ENCODE peak calls at places on chromosomes 7 and 10, in eight cellular contexts. One of them, this sample, is unnamed.

GRCh38 chr7:38311329-38311937 is 38.0 kb upstream of the TARP start:
- DNase-seq in GM23338: peak
- DNase-seq in lower lobe of right lung: peak
- DNase-seq in A549: peak
- DNase-seq in uterus: no peak
- DNase-seq in endodermal cell: no peak
- DNase-seq in K562: peak
- DNase-seq in left ventricle myocardium inferior: peak
- DNase-seq in this sample: no peak

GRCh38 chr10:79345241-79346011 is 1.8 kb upstream of the PPIF start:
- DNase-seq in GM23338: no peak
- DNase-seq in uterus: no peak
- DNase-seq in left ventricle myocardium inferior: no peak
- DNase-seq in lower lobe of right lung: no peak
- DNase-seq in endodermal cell: no peak
- DNase-seq in A549: no peak
- DNase-seq in K562: no peak
- DNase-seq in this sample: no peak

GRCh38 chr10:122213766-122214165 is 57.3 kb upstream of the BTBD16 start:
- DNase-seq in endodermal cell: peak
- DNase-seq in lower lobe of right lung: no peak
- DNase-seq in K562: no peak
- DNase-seq in A549: no peak
- DNase-seq in uterus: no peak
- DNase-seq in left ventricle myocardium inferior: no peak
- DNase-seq in GM23338: no peak
- DNase-seq in this sample: no peak

GRCh38 chr10:484925-485661 is 204.4 kb downstream of the DIP2C start:
- DNase-seq in A549: no peak
- DNase-seq in GM23338: no peak
- DNase-seq in lower lobe of right lung: no peak
- DNase-seq in left ventricle myocardium inferior: no peak
- DNase-seq in uterus: no peak
- DNase-seq in K562: no peak
- DNase-seq in endodermal cell: peak
- DNase-seq in this sample: no peak

GRCh38 chr7:151621961-151622360 is 102.3 kb upstream of the RHEB start:
- DNase-seq in A549: no peak
- DNase-seq in left ventricle myocardium inferior: no peak
- DNase-seq in K562: no peak
- DNase-seq in GM23338: no peak
- DNase-seq in endodermal cell: no peak
- DNase-seq in lower lobe of right lung: no peak
- DNase-seq in uterus: no peak
- DNase-seq in this sample: no peak

GRCh38 chr7:50266893-50267386 is 37.6 kb upstream of the IKZF1 start:
- DNase-seq in endodermal cell: no peak
- DNase-seq in lower lobe of right lung: peak
- DNase-seq in left ventricle myocardium inferior: peak
- DNase-seq in GM23338: no peak
- DNase-seq in K562: peak
- DNase-seq in uterus: peak
- DNase-seq in A549: no peak
- DNase-seq in this sample: no peak

GRCh38 chr7:121085922-121086321 is 97.4 kb downstream of the CPED1 start:
- DNase-seq in endodermal cell: no peak
- DNase-seq in GM23338: no peak
- DNase-seq in K562: no peak
- DNase-seq in uterus: no peak
- DNase-seq in lower lobe of right lung: no peak
- DNase-seq in left ventricle myocardium inferior: no peak
- DNase-seq in A549: no peak
- DNase-seq in this sample: no peak

GRCh38 chr10:28097633-28098032 is 98.8 kb upstream of the ODAD2 start:
- DNase-seq in left ventricle myocardium inferior: no peak
- DNase-seq in lower lobe of right lung: no peak
- DNase-seq in GM23338: no peak
- DNase-seq in K562: no peak
- DNase-seq in endodermal cell: no peak
- DNase-seq in A549: no peak
- DNase-seq in uterus: no peak
- DNase-seq in this sample: no peak

GRCh38 chr7:127683776-127684681 is 32.0 kb downstream of the SND1 start:
- DNase-seq in left ventricle myocardium inferior: no peak
- DNase-seq in K562: no peak
- DNase-seq in GM23338: peak
- DNase-seq in endodermal cell: no peak
- DNase-seq in uterus: no peak
- DNase-seq in A549: no peak
- DNase-seq in lower lobe of right lung: no peak
- DNase-seq in this sample: no peak

GRCh38 chr7:24455813-24456525 is 117.3 kb upstream of the PALS2 start:
- DNase-seq in endodermal cell: no peak
- DNase-seq in uterus: no peak
- DNase-seq in A549: no peak
- DNase-seq in left ventricle myocardium inferior: no peak
- DNase-seq in K562: no peak
- DNase-seq in lower lobe of right lung: no peak
- DNase-seq in GM23338: no peak
- DNase-seq in this sample: no peak

GRCh38 chr10:102009801-102010425 is 46.1 kb downstream of the ARMH3 start:
- DNase-seq in uterus: peak
- DNase-seq in lower lobe of right lung: no peak
- DNase-seq in endodermal cell: peak
- DNase-seq in GM23338: peak
- DNase-seq in left ventricle myocardium inferior: no peak
- DNase-seq in A549: peak
- DNase-seq in K562: no peak
- DNase-seq in this sample: no peak

GRCh38 chr10:72812798-72813430 is 80.6 kb upstream of the OIT3 start:
- DNase-seq in endodermal cell: no peak
- DNase-seq in left ventricle myocardium inferior: no peak
- DNase-seq in uterus: no peak
- DNase-seq in K562: no peak
- DNase-seq in A549: peak
- DNase-seq in GM23338: no peak
- DNase-seq in lower lobe of right lung: no peak
- DNase-seq in this sample: no peak

GRCh38 chr7:156892821-156893706 is at the start of gene LMBR1:
- DNase-seq in K562: peak
- DNase-seq in endodermal cell: peak
- DNase-seq in A549: peak
- DNase-seq in uterus: peak
- DNase-seq in left ventricle myocardium inferior: peak
- DNase-seq in lower lobe of right lung: peak
- DNase-seq in GM23338: peak
- DNase-seq in this sample: peak
- TF ChIP-seq CTCF in K562: peak
- TF ChIP-seq CTCF in endodermal cell: peak
- TF ChIP-seq CTCF in A549: no peak
- TF ChIP-seq CTCF in uterus: peak
- TF ChIP-seq CTCF in left ventricle myocardium inferior: peak
- TF ChIP-seq CTCF in lower lobe of right lung: peak
- TF ChIP-seq CTCF in GM23338: peak
- TF ChIP-seq CTCF in this sample: peak

GRCh38 chr10:77756319-77757232 is 119.0 kb upstream of the KCNMA1 start:
- DNase-seq in A549: peak
- DNase-seq in lower lobe of right lung: no peak
- DNase-seq in endodermal cell: peak
- DNase-seq in GM23338: peak
- DNase-seq in left ventricle myocardium inferior: no peak
- DNase-seq in K562: peak
- DNase-seq in uterus: no peak
- DNase-seq in this sample: no peak
- TF ChIP-seq CTCF in A549: peak
- TF ChIP-seq CTCF in lower lobe of right lung: peak
- TF ChIP-seq CTCF in endodermal cell: peak
- TF ChIP-seq CTCF in GM23338: peak
- TF ChIP-seq CTCF in left ventricle myocardium inferior: peak
- TF ChIP-seq CTCF in K562: peak
- TF ChIP-seq CTCF in uterus: no peak
- TF ChIP-seq CTCF in this sample: peak

GRCh38 chr7:76217942-76218566 is 16.4 kb downstream of the SRRM3 start:
- DNase-seq in lower lobe of right lung: no peak
- DNase-seq in A549: no peak
- DNase-seq in GM23338: no peak
- DNase-seq in uterus: no peak
- DNase-seq in endodermal cell: peak
- DNase-seq in K562: no peak
- DNase-seq in left ventricle myocardium inferior: no peak
- DNase-seq in this sample: no peak

GRCh38 chr7:76222333-76222732 is 20.6 kb downstream of the SRRM3 start:
- DNase-seq in lower lobe of right lung: no peak
- DNase-seq in uterus: no peak
- DNase-seq in A549: no peak
- DNase-seq in endodermal cell: no peak
- DNase-seq in K562: no peak
- DNase-seq in GM23338: no peak
- DNase-seq in left ventricle myocardium inferior: no peak
- DNase-seq in this sample: no peak

GRCh38 chr7:76223286-76223972 is 21.7 kb downstream of the SRRM3 start:
- DNase-seq in K562: no peak
- DNase-seq in A549: no peak
- DNase-seq in endodermal cell: no peak
- DNase-seq in GM23338: no peak
- DNase-seq in left ventricle myocardium inferior: no peak
- DNase-seq in lower lobe of right lung: no peak
- DNase-seq in uterus: no peak
- DNase-seq in this sample: no peak

GRCh38 chr7:76222839-76223238 is 21.1 kb downstream of the SRRM3 start:
- DNase-seq in A549: no peak
- DNase-seq in uterus: no peak
- DNase-seq in endodermal cell: no peak
- DNase-seq in GM23338: no peak
- DNase-seq in left ventricle myocardium inferior: no peak
- DNase-seq in lower lobe of right lung: no peak
- DNase-seq in K562: no peak
- DNase-seq in this sample: no peak

GRCh38 chr7:76220185-76221057 is 18.7 kb downstream of the SRRM3 start:
- DNase-seq in left ventricle myocardium inferior: no peak
- DNase-seq in A549: no peak
- DNase-seq in uterus: no peak
- DNase-seq in K562: peak
- DNase-seq in GM23338: peak
- DNase-seq in endodermal cell: peak
- DNase-seq in lower lobe of right lung: no peak
- DNase-seq in this sample: no peak
- TF ChIP-seq CTCF in left ventricle myocardium inferior: no peak
- TF ChIP-seq CTCF in A549: no peak
- TF ChIP-seq CTCF in uterus: no peak
- TF ChIP-seq CTCF in K562: peak
- TF ChIP-seq CTCF in GM23338: peak
- TF ChIP-seq CTCF in endodermal cell: peak
- TF ChIP-seq CTCF in lower lobe of right lung: no peak
- TF ChIP-seq CTCF in this sample: peak

GRCh38 chr7:82335927-82336326 is 107.7 kb downstream of the CACNA2D1 start:
- DNase-seq in uterus: no peak
- DNase-seq in endodermal cell: no peak
- DNase-seq in A549: no peak
- DNase-seq in lower lobe of right lung: no peak
- DNase-seq in K562: peak
- DNase-seq in GM23338: peak
- DNase-seq in left ventricle myocardium inferior: no peak
- DNase-seq in this sample: no peak
- TF ChIP-seq CTCF in uterus: no peak
- TF ChIP-seq CTCF in endodermal cell: peak
- TF ChIP-seq CTCF in A549: no peak
- TF ChIP-seq CTCF in lower lobe of right lung: no peak
- TF ChIP-seq CTCF in K562: no peak
- TF ChIP-seq CTCF in GM23338: peak
- TF ChIP-seq CTCF in left ventricle myocardium inferior: no peak
- TF ChIP-seq CTCF in this sample: no peak

GRCh38 chr7:139692723-139693122 is 85.1 kb downstream of the HIPK2 start:
- DNase-seq in lower lobe of right lung: no peak
- DNase-seq in A549: no peak
- DNase-seq in uterus: no peak
- DNase-seq in GM23338: no peak
- DNase-seq in left ventricle myocardium inferior: no peak
- DNase-seq in endodermal cell: no peak
- DNase-seq in K562: no peak
- DNase-seq in this sample: no peak
- TF ChIP-seq CTCF in lower lobe of right lung: no peak
- TF ChIP-seq CTCF in A549: no peak
- TF ChIP-seq CTCF in uterus: no peak
- TF ChIP-seq CTCF in GM23338: no peak
- TF ChIP-seq CTCF in left ventricle myocardium inferior: no peak
- TF ChIP-seq CTCF in endodermal cell: no peak
- TF ChIP-seq CTCF in K562: no peak
- TF ChIP-seq CTCF in this sample: no peak

GRCh38 chr7:17991866-17992648 is 35.6 kb downstream of the PRPS1L1 start:
- DNase-seq in lower lobe of right lung: no peak
- DNase-seq in endodermal cell: peak
- DNase-seq in uterus: no peak
- DNase-seq in K562: peak
- DNase-seq in A549: no peak
- DNase-seq in GM23338: peak
- DNase-seq in left ventricle myocardium inferior: no peak
- DNase-seq in this sample: no peak
- TF ChIP-seq CTCF in lower lobe of right lung: peak
- TF ChIP-seq CTCF in endodermal cell: peak
- TF ChIP-seq CTCF in uterus: no peak
- TF ChIP-seq CTCF in K562: peak
- TF ChIP-seq CTCF in A549: no peak
- TF ChIP-seq CTCF in GM23338: peak
- TF ChIP-seq CTCF in left ventricle myocardium inferior: peak
- TF ChIP-seq CTCF in this sample: peak